ENCODE peak calls at places on chromosomes 13 and 19, in four cellular contexts. S is NCI-H146, G is neural crest cell, T is BE2C. H is an unnamed sample.

GRCh38 chr19:1672038-1672768 is 19.8 kb upstream of the TCF3 start:
- DNase-seq in S (no peak), G (no peak), T (peak; percentile 67), H (peak; percentile 59)

GRCh38 chr13:109256866-109257760 is 529.3 kb downstream of the IRS2 start:
- DNase-seq in S (no peak), G (no peak), T (no peak), H (no peak)

GRCh38 chr13:51643882-51644281 is 59.6 kb downstream of the WDFY2 start:
- DNase-seq in S (no peak), G (no peak), T (no peak), H (peak; percentile 21)

GRCh38 chr13:44755872-44756271 is 179.7 kb upstream of the TSC22D1 start:
- DNase-seq in S (no peak), G (no peak), T (no peak), H (no peak)

GRCh38 chr19:46635920-46636761 is at the start of gene GNG8:
- DNase-seq in S (peak; percentile 24), G (no peak), T (no peak), H (peak; percentile 61)

GRCh38 chr13:46354143-46355087 is 32.6 kb downstream of the RUBCNL start:
- DNase-seq in S (peak; percentile 19), G (no peak), T (no peak), H (no peak)

GRCh38 chr19:40466219-40467006 is at the start of gene SPTBN4:
- DNase-seq in S (no peak), G (no peak), T (no peak), H (peak; percentile 17)

GRCh38 chr19:31232871-31233270 is 116.4 kb downstream of the TSHZ3 start:
- DNase-seq in S (no peak), G (no peak), T (no peak), H (no peak)

GRCh38 chr19:45637890-45638667 is 1.1 kb downstream of the EML2 start:
- DNase-seq in S (no peak), G (no peak), T (no peak), H (no peak)

GRCh38 chr19:45187421-45188100 is 9.0 kb downstream of the BLOC1S3 start:
- DNase-seq in S (peak; percentile 62), G (no peak), T (no peak), H (peak; percentile 76)

GRCh38 chr19:55526216-55527196 is 10.4 kb downstream of the SBK2 start:
- DNase-seq in S (peak; percentile 95), G (no peak), T (peak; percentile 50), H (peak; percentile 98)

GRCh38 chr13:106617561-106617960 is 49.6 kb upstream of the ARGLU1 start:
- DNase-seq in S (no peak), G (no peak), T (no peak), H (peak; percentile 4)

GRCh38 chr19:29266603-29267002 is 53.7 kb upstream of the UQCRFS1 start:
- DNase-seq in S (no peak), G (no peak), T (no peak), H (no peak)

GRCh38 chr19:1104452-1105216 is 840 bp downstream of the GPX4 start:
- DNase-seq in S (peak; percentile 57), G (peak; percentile 64), T (peak; percentile 81), H (peak; percentile 90)

GRCh38 chr13:104954210-104954609 is 1581.3 kb downstream of the EFNB2 start:
- DNase-seq in S (no peak), G (no peak), T (no peak), H (no peak)

GRCh38 chr13:37303610-37304009 is 198.1 kb upstream of the CSNK1A1L start:
- DNase-seq in S (no peak), G (no peak), T (no peak), H (peak; percentile 47)

GRCh38 chr13:110915874-110916670 is 1.2 kb upstream of the ANKRD10 start:
- DNase-seq in S (no peak), G (no peak), T (no peak), H (no peak)

GRCh38 chr19:40263440-40264313 is 21.5 kb downstream of the AKT2 start:
- DNase-seq in S (no peak), G (no peak), T (no peak), H (no peak)

GRCh38 chr13:112124100-112124499 is 57.2 kb downstream of the SOX1 start:
- DNase-seq in S (peak; percentile 77), G (no peak), T (no peak), H (peak; percentile 92)

GRCh38 chr19:52941941-52942370 is 18.7 kb upstream of the ZNF888 start:
- DNase-seq in S (peak; percentile 45), G (no peak), T (no peak), H (peak; percentile 65)

GRCh38 chr13:83378901-83379300 is 503.4 kb downstream of the SLITRK1 start:
- DNase-seq in S (no peak), G (no peak), T (no peak), H (no peak)

GRCh38 chr19:17522988-17523872 is 11.8 kb downstream of the PGLS start:
- DNase-seq in S (no peak), G (no peak), T (no peak), H (no peak)

GRCh38 chr19:16338470-16339360 is 14.1 kb downstream of the KLF2 start:
- DNase-seq in S (no peak), G (no peak), T (no peak), H (no peak)

GRCh38 chr13:102591988-102592781 is 4.6 kb upstream of the TPP2 start:
- DNase-seq in S (peak; percentile 89), G (peak; percentile 69), T (peak; percentile 84), H (peak; percentile 88)

GRCh38 chr13:33508060-33508459 is 222.5 kb upstream of the STARD13 start:
- DNase-seq in S (no peak), G (no peak), T (no peak), H (no peak)

GRCh38 chr13:59261928-59262488 is 901.7 kb downstream of the DIAPH3 start:
- DNase-seq in S (no peak), G (peak; percentile 3), T (peak; percentile 39), H (peak; percentile 60)

GRCh38 chr13:45584816-45585215 is 30.7 kb downstream of the ERICH6B start:
- DNase-seq in S (no peak), G (no peak), T (peak; percentile 17), H (no peak)

H was measured in NCI-H69.